ENCODE peak calls at places on chromosomes 13 and 19, in five cellular contexts. G, L, P, W and S are unnamed samples.

GRCh38 chr13:22801402-22802003 is 379.3 kb upstream of the SGCG start:
- DNase-seq in W (no peak), P (no peak), L (no peak), G (no peak), S (no peak)

GRCh38 chr19:53581871-53582279 is 43.9 kb downstream of the ZNF331 start:
- DNase-seq in W (no peak), L (no peak), P (no peak), G (no peak), S (no peak)

GRCh38 chr19:4053423-4054324 is 13.0 kb downstream of the ZBTB7A start:
- DNase-seq in P (no peak), W (no peak), G (no peak), L (no peak), S (no peak)

GRCh38 chr13:30664689-30665088 is 47.0 kb downstream of the USPL1 start:
- DNase-seq in G (no peak), L (no peak), P (no peak), W (no peak), S (no peak)

GRCh38 chr19:35890113-35890650 is 10.2 kb downstream of the NFKBID start:
- DNase-seq in L (no peak), G (no peak), W (no peak), P (no peak), S (no peak)

GRCh38 chr13:33761744-33762143 is 56.2 kb upstream of the RFC3 start:
- DNase-seq in G (no peak), W (peak; percentile 19), P (no peak), L (no peak), S (no peak)

GRCh38 chr13:92657565-92657964 is 569.0 kb upstream of the GPC6 start:
- DNase-seq in W (no peak), G (no peak), L (no peak), P (no peak), S (no peak)

GRCh38 chr13:43664700-43665191 is 122.0 kb downstream of the ENOX1 start:
- DNase-seq in W (no peak), L (peak; percentile 36), G (peak; percentile 39), P (no peak), S (no peak)

GRCh38 chr19:6723108-6723618 is 2.7 kb upstream of the C3 start:
- DNase-seq in G (no peak), W (no peak), L (peak; percentile 63), P (no peak), S (no peak)

GRCh38 chr19:46825731-46826055 is 25.0 kb downstream of the AP2S1 start:
- DNase-seq in W (no peak), P (no peak), G (no peak), L (no peak), S (no peak)

GRCh38 chr19:42352216-42352892 is 26.9 kb downstream of the MEGF8 start:
- DNase-seq in W (peak; percentile 81), L (no peak), G (no peak), P (no peak), S (no peak)

GRCh38 chr19:50398675-50399367 is 14.7 kb downstream of the POLD1 start:
- DNase-seq in L (no peak), G (no peak), P (no peak), W (no peak), S (no peak)

GRCh38 chr13:76455960-76456359 is 430.2 kb downstream of the KCTD12 start:
- DNase-seq in P (no peak), L (no peak), W (no peak), G (no peak), S (no peak)

GRCh38 chr13:71514900-71515598 is 352.0 kb downstream of the DACH1 start:
- DNase-seq in L (no peak), W (no peak), P (no peak), G (no peak), S (no peak)

GRCh38 chr13:50722437-50723125 is 120.9 kb downstream of the DLEU7 start:
- DNase-seq in G (no peak), W (no peak), L (no peak), P (no peak), S (no peak)

GRCh38 chr13:69108486-69108885 is 999.1 kb upstream of the ATXN8OS start:
- DNase-seq in P (no peak), G (no peak), L (no peak), W (no peak), S (no peak)